ENCODE peak calls at places on chromosomes 16 and 17, in six cellular contexts. E is RWPE1, S is GM06990, N is spleen, K is astrocyte of the spinal cord, F is endothelial cell. A is an unnamed sample.

GRCh38 chr17:72705905-72706395 is 386.5 kb downstream of the SLC39A11 start:
- DNase-seq in E (no peak), S (peak; percentile 26), N (no peak), K (no peak), F (no peak), A (peak; percentile 46)

GRCh38 chr17:8142158-8142886 is 9.9 kb downstream of the PER1 start:
- DNase-seq in E (no peak), S (no peak), N (no peak), K (no peak), F (no peak), A (no peak)

GRCh38 chr16:21101631-21102420 is 48.8 kb downstream of the DNAH3 start:
- DNase-seq in E (peak; percentile 34), S (no peak), N (no peak), K (peak; percentile 10), F (peak; percentile 28), A (peak; percentile 16)

GRCh38 chr16:76882105-76882504 is 308.9 kb upstream of the MON1B start:
- DNase-seq in E (peak; percentile 11), S (no peak), N (no peak), K (no peak), F (no peak), A (no peak)

GRCh38 chr16:19031738-19032137 is 35.7 kb upstream of the COQ7 start:
- DNase-seq in E (no peak), S (no peak), N (no peak), K (no peak), F (no peak), A (no peak)

GRCh38 chr17:72706396-72706981 is 386.0 kb downstream of the SLC39A11 start:
- DNase-seq in E (no peak), S (no peak), N (no peak), K (no peak), F (no peak), A (no peak)

GRCh38 chr17:8105957-8106398 is 12.3 kb downstream of the ALOXE3 start:
- DNase-seq in E (peak; percentile 58), S (no peak), N (no peak), K (no peak), F (no peak), A (no peak)

GRCh38 chr17:556431-556995 is 158.1 kb downstream of the VPS53 start:
- DNase-seq in E (no peak), S (no peak), N (no peak), K (no peak), F (no peak), A (no peak)

GRCh38 chr17:63412234-63412633 is 33.9 kb downstream of the CYB561 start:
- DNase-seq in E (no peak), S (no peak), N (no peak), K (no peak), F (no peak), A (no peak)

GRCh38 chr16:56345406-56346050 is 79.8 kb downstream of the AMFR start:
- DNase-seq in E (no peak), S (no peak), N (peak; percentile 42), K (no peak), F (no peak), A (no peak)

GRCh38 chr17:82351254-82351712 is 7.8 kb upstream of the TEX19 start:
- DNase-seq in E (no peak), S (peak; percentile 66), N (no peak), K (no peak), F (no peak), A (peak; percentile 46)

GRCh38 chr16:88534731-88535141 is 35.5 kb upstream of the ZC3H18 start:
- DNase-seq in E (peak; percentile 41), S (peak; percentile 54), N (peak; percentile 90), K (peak; percentile 33), F (no peak), A (peak; percentile 82)

GRCh38 chr17:6507535-6507934 is 48.8 kb downstream of the PITPNM3 start:
- DNase-seq in E (peak; percentile 96), S (no peak), N (no peak), K (peak; percentile 58), F (no peak), A (no peak)

GRCh38 chr16:64182985-64183384 is 938.9 kb downstream of the CDH11 start:
- DNase-seq in E (no peak), S (no peak), N (no peak), K (no peak), F (no peak), A (no peak)

GRCh38 chr17:31413871-31414589 is 22.6 kb downstream of the RAB11FIP4 start:
- DNase-seq in E (peak; percentile 49), S (no peak), N (peak; percentile 39), K (no peak), F (no peak), A (no peak)

GRCh38 chr16:1019234-1019933 is 37.8 kb downstream of the SOX8 start:
- DNase-seq in E (peak; percentile 45), S (no peak), N (no peak), K (peak; percentile 29), F (no peak), A (no peak)

GRCh38 chr17:45087496-45087975 is 26.4 kb downstream of the NMT1 start:
- DNase-seq in E (no peak), S (no peak), N (peak; percentile 21), K (peak; percentile 71), F (no peak), A (no peak)

GRCh38 chr16:987846-988245 is 6.3 kb downstream of the SOX8 start:
- DNase-seq in E (no peak), S (no peak), N (no peak), K (no peak), F (no peak), A (no peak)

GRCh38 chr16:3553138-3553923 is 23.9 kb downstream of the NLRC3 start:
- DNase-seq in E (no peak), S (no peak), N (no peak), K (no peak), F (no peak), A (no peak)

GRCh38 chr17:74408262-74408661 is 23.6 kb upstream of the GPRC5C start:
- DNase-seq in E (no peak), S (no peak), N (no peak), K (no peak), F (no peak), A (no peak)

GRCh38 chr16:56742030-56742984 is 12.4 kb downstream of the NUP93 start:
- DNase-seq in E (peak; percentile 68), S (no peak), N (no peak), K (peak; percentile 88), F (no peak), A (no peak)

GRCh38 chr16:12392585-12393089 is 411.1 kb downstream of the CPPED1 start:
- DNase-seq in E (no peak), S (no peak), N (no peak), K (peak; percentile 3), F (no peak), A (no peak)

GRCh38 chr17:44097110-44097810 is 26.2 kb downstream of the HDAC5 start:
- DNase-seq in E (no peak), S (no peak), N (no peak), K (peak; percentile 75), F (no peak), A (no peak)

GRCh38 chr16:49463529-49463928 is 89.9 kb downstream of the C16orf78 start:
- DNase-seq in E (no peak), S (peak; percentile 67), N (peak; percentile 82), K (no peak), F (no peak), A (peak; percentile 85)

GRCh38 chr17:5526821-5527598 is 40.6 kb downstream of the MIS12 start:
- DNase-seq in E (peak; percentile 87), S (no peak), N (no peak), K (peak; percentile 93), F (peak; percentile 27), A (peak; percentile 48)

GRCh38 chr17:20919990-20920812 is 122.6 kb downstream of the USP22 start:
- DNase-seq in E (no peak), S (no peak), N (no peak), K (no peak), F (no peak), A (no peak)

GRCh38 chr17:31673076-31673475 is 186.0 kb downstream of the COPRS start:
- DNase-seq in E (no peak), S (no peak), N (no peak), K (no peak), F (no peak), A (no peak)

GRCh38 chr16:85916141-85916890 is 17.4 kb downstream of the IRF8 start:
- DNase-seq in E (peak; percentile 47), S (no peak), N (peak; percentile 78), K (no peak), F (no peak), A (no peak)

GRCh38 chr17:46194393-46195216 is 1.4 kb upstream of the KANSL1 start:
- DNase-seq in E (peak; percentile 56), S (peak; percentile 79), N (no peak), K (peak; percentile 50), F (peak; percentile 51), A (peak; percentile 67)

GRCh38 chr16:47777191-47777590 is 316.1 kb downstream of the PHKB start:
- DNase-seq in E (no peak), S (no peak), N (no peak), K (peak; percentile 34), F (no peak), A (no peak)

GRCh38 chr17:51118330-51119195 is 2.1 kb downstream of the SPAG9 start:
- DNase-seq in E (no peak), S (no peak), N (no peak), K (no peak), F (no peak), A (no peak)

GRCh38 chr16:57563487-57563750 is 21.0 kb downstream of the ADGRG5 start:
- DNase-seq in E (no peak), S (no peak), N (no peak), K (no peak), F (no peak), A (no peak)

GRCh38 chr16:77236063-77236511 is 36.9 kb downstream of the SYCE1L start:
- DNase-seq in E (peak; percentile 81), S (peak; percentile 75), N (peak; percentile 94), K (peak; percentile 77), F (peak; percentile 94), A (peak; percentile 81)

DNA sequence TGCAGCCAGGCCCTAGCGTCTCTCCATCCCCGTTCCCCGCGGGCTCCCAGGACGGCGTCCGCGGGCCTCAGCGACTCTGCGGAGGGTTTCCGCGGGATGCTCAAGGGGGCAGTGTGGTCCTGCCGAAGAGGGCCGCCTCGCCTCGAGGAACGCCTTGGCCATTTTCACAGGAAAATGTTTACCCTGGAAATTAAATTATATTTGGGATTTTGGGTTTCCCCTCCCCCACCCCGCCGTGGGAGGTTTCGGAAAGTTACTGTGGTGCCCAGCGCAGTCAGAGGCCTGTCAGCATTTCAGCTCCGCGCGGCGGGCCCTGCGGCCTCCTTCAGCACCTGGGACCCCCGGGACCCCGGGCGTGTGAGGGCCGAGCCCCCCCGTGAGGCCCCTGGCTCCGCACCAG is 94.5 kb downstream of the PCTP start:
- DNase-seq in E (peak; percentile 20), S (peak; percentile 3), N (peak; percentile 74), K (peak; percentile 35), F (peak; percentile 77), A (peak; percentile 62)
- TF ChIP-seq CTCF in E (peak; percentile 26), S (peak; percentile 48), N (peak; percentile 25), K (peak; percentile 74), F (peak; percentile 28), A (no peak)

GRCh38 chr17:58536541-58536940 is 22.1 kb upstream of the MTMR4 start:
- DNase-seq in E (no peak), S (no peak), N (no peak), K (no peak), F (no peak), A (no peak)
- TF ChIP-seq CTCF in E (no peak), S (no peak), N (no peak), K (no peak), F (no peak), A (no peak)

GRCh38 chr16:84084570-84085270 is 32.0 kb downstream of the MBTPS1 start:
- DNase-seq in E (peak; percentile 79), S (peak; percentile 69), N (peak; percentile 84), K (peak; percentile 64), F (peak; percentile 63), A (peak; percentile 81)
- TF ChIP-seq CTCF in E (peak; percentile 83), S (peak; percentile 73), N (peak; percentile 50), K (peak; percentile 83), F (peak; percentile 64), A (peak; percentile 88)

GRCh38 chr17:17079336-17079735 is 37.1 kb downstream of the MPRIP start:
- DNase-seq in E (no peak), S (no peak), N (no peak), K (no peak), F (no peak), A (no peak)
- TF ChIP-seq CTCF in E (no peak), S (no peak), N (no peak), K (no peak), F (no peak), A (no peak)

A was measured in GM20000.